ENCODE peak calls at places on chromosomes 16 and 17, in four cellular contexts. I, B, F and A are unnamed samples.

GRCh38 chr17:31425646-31426045 is 34.2 kb downstream of the RAB11FIP4 start:
- DNase-seq in I (no peak), B (peak), F (no peak), A (peak)

GRCh38 chr17:53150101-53150698 is 672.5 kb upstream of the KIF2B start:
- DNase-seq in I (no peak), B (peak), F (no peak), A (peak)

GRCh38 chr17:19750835-19751234 is 2.7 kb upstream of the ALDH3A1 start:
- DNase-seq in I (no peak), B (no peak), F (no peak), A (no peak)

GRCh38 chr16:5874899-5875298 is 777.3 kb upstream of the EEF2KMT start:
- DNase-seq in I (no peak), B (no peak), F (no peak), A (no peak)

GRCh38 chr17:32345953-32346600 is 3.9 kb upstream of the ZNF207 start:
- DNase-seq in I (no peak), B (no peak), F (no peak), A (no peak)

GRCh38 chr16:86314402-86315025 is 195.8 kb upstream of the FOXF1 start:
- DNase-seq in I (no peak), B (no peak), F (no peak), A (no peak)

GRCh38 chr16:23803591-23804123 is 32.1 kb upstream of the PRKCB start:
- DNase-seq in I (peak), B (peak), F (peak), A (peak)

GRCh38 chr16:81451753-81452680 is 7.4 kb downstream of the CMIP start:
- DNase-seq in I (no peak), B (no peak), F (no peak), A (peak)

GRCh38 chr17:57704448-57704847 is 40.7 kb downstream of the CCDC182 start:
- DNase-seq in I (no peak), B (no peak), F (no peak), A (no peak)

GRCh38 chr16:66444049-66444481 is 17.0 kb downstream of the BEAN1 start:
- DNase-seq in I (no peak), B (no peak), F (no peak), A (peak)

GRCh38 chr17:28878158-28878910 is 19.2 kb downstream of the FLOT2 start:
- DNase-seq in I (no peak), B (no peak), F (no peak), A (no peak)

GRCh38 chr17:1160591-1161041 is 19.2 kb downstream of the ABR start:
- DNase-seq in I (peak), B (no peak), F (no peak), A (no peak)

GRCh38 chr17:309361-309888 is 43.2 kb downstream of the RPH3AL start:
- DNase-seq in I (peak), B (peak), F (peak), A (peak)

GRCh38 chr17:82023447-82024241 is 539 bp downstream of the LRRC45 start:
- DNase-seq in I (peak), B (peak), F (no peak), A (no peak)

GRCh38 chr16:89564476-89565255 is 4.2 kb downstream of the RPL13 start:
- DNase-seq in I (peak), B (no peak), F (no peak), A (peak)

GRCh38 chr16:787978-788398 is at the start of gene RPUSD1:
- DNase-seq in I (peak), B (no peak), F (no peak), A (no peak)

GRCh38 chr16:1437606-1438005 is 6.7 kb downstream of the PERCC1 start:
- DNase-seq in I (no peak), B (peak), F (no peak), A (no peak)

GRCh38 chr17:9334536-9335446 is 240.8 kb downstream of the STX8 start:
- DNase-seq in I (no peak), B (no peak), F (no peak), A (no peak)

GRCh38 chr16:275041-275621 is 613 bp downstream of the RGS11 start:
- DNase-seq in I (peak), B (peak), F (no peak), A (no peak)

GRCh38 chr16:18809165-18809564 is 7.8 kb upstream of the ARL6IP1 start:
- DNase-seq in I (no peak), B (no peak), F (no peak), A (no peak)

GRCh38 chr16:24713379-24713778 is 16.1 kb upstream of the TNRC6A start:
- DNase-seq in I (no peak), B (no peak), F (no peak), A (no peak)

GRCh38 chr17:37368577-37368976 is 7.2 kb upstream of the C17orf78 start:
- DNase-seq in I (no peak), B (no peak), F (no peak), A (no peak)

GRCh38 chr17:60277258-60277657 is 114.7 kb downstream of the USP32 start:
- DNase-seq in I (no peak), B (no peak), F (no peak), A (no peak)

GRCh38 chr16:58862334-58863024 is 128.4 kb upstream of the GOT2 start:
- DNase-seq in I (no peak), B (no peak), F (no peak), A (no peak)

GRCh38 chr17:29825604-29826003 is 104.4 kb downstream of the SSH2 start:
- DNase-seq in I (no peak), B (no peak), F (no peak), A (peak)

GRCh38 chr17:63433746-63434591 is 12.1 kb downstream of the CYB561 start:
- DNase-seq in I (no peak), B (peak), F (no peak), A (no peak)

GRCh38 chr16:4309833-4310266 is 6.0 kb upstream of the GLIS2 start:
- DNase-seq in I (peak), B (no peak), F (no peak), A (peak)

GRCh38 chr17:46769531-46770438 is 48.7 kb downstream of the WNT3 start:
- DNase-seq in I (no peak), B (peak), F (no peak), A (no peak)

GRCh38 chr17:40341808-40342574 is 22.5 kb downstream of the GJD3 start:
- DNase-seq in I (peak), B (peak), F (peak), A (peak)

GRCh38 chr17:82956146-82956725 is 116.4 kb upstream of the ZNF750 start:
- DNase-seq in I (peak), B (no peak), F (no peak), A (no peak)

GRCh38 chr17:44911133-44912001 is 3.9 kb downstream of the GFAP start:
- DNase-seq in I (peak), B (peak), F (peak), A (peak)

GRCh38 chr16:60686824-60687223 is 1349.4 kb downstream of the CDH8 start:
- DNase-seq in I (no peak), B (no peak), F (no peak), A (no peak)

GRCh38 chr16:79098897-79099296 is 501.6 kb downstream of the MAF start:
- DNase-seq in I (no peak), B (no peak), F (no peak), A (no peak)

GRCh38 chr17:27216836-27217235 is 77.1 kb upstream of the WSB1 start:
- DNase-seq in I (no peak), B (no peak), F (no peak), A (no peak)

GRCh38 chr17:48619821-48620496 is 4.9 kb upstream of the HOXB8 start:
- DNase-seq in I (no peak), B (no peak), F (no peak), A (no peak)

GRCh38 chr17:61813211-61813610 is 50.1 kb downstream of the BRIP1 start:
- DNase-seq in I (no peak), B (no peak), F (no peak), A (no peak)
- TF ChIP-seq FOXJ3 in I (no peak), B (no peak), F (no peak), A (no peak)

DNA sequence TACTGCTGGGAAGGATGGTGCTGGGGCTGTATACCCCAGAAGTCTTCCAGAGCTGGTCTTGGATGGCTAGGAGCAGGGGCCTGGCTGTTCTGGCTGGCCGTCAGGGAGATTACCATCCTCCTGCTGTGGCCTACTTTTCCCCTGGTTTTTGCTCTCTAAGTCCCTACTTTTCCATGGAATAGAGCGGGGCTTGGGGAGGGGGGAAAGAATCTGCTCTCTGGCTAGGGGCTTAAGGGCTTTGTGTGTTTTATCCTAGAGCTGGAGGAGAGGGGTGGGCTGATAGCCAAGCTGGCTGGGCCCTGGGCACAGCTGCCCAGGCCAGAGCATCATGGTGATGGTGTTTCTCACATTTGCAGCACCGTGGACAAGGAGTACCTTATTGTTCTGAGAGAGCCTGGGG is 3.6 kb downstream of the NRN1L start:
- DNase-seq in I (no peak), B (no peak), F (no peak), A (no peak)
- TF ChIP-seq FOXJ3 in I (no peak), B (no peak), F (no peak), A (no peak)

GRCh38 chr16:27729516-27730304 is 179.8 kb downstream of the KATNIP start:
- DNase-seq in I (no peak), B (no peak), F (no peak), A (no peak)
- TF ChIP-seq FOXJ3 in I (no peak), B (no peak), F (no peak), A (no peak)

DNA sequence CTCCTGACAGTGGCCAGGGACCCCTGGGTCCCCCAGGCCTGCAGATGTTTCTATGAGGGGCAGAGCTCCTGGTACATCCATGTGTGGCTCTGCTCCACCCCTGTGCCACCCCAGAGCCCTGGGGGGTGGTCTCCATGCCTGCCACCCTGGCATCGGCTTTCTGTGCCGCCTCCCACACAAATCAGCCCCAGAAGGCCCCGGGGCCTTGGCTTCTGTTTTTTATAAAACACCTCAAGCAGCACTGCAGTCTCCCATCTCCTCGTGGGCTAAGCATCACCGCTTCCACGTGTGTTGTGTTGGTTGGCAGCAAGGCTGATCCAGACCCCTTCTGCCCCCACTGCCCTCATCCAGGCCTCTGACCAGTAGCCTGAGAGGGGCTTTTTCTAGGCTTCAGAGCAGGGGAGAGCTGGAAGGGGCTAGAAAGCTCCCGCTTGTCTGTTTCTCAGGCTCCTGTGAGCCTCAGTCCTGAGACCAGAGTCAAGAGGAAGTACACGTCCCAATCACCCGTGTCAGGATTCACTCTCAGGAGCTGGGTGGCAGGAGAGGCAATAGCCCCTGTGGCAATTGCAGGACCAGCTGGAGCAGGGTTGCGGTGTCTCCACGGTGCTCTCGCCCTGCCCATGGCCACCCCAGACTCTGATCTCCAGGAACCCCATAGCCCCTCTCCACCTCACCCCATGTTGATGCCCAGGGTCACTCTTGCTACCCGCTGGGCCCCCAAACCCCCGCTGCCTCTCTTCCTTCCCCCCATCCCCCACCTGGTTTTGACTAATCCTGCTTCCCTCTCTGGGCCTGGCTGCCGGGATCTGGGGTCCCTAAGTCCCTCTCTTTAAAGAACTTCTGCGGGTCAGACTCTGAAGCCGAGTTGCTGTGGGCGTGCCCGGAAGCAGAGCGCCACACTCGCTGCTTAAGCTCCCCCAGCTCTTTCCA is 25.1 kb downstream of the C1QTNF1 start:
- DNase-seq in I (no peak), B (no peak), F (no peak), A (no peak)
- TF ChIP-seq FOXJ3 in I (no peak), B (no peak), F (no peak), A (no peak)

DNA sequence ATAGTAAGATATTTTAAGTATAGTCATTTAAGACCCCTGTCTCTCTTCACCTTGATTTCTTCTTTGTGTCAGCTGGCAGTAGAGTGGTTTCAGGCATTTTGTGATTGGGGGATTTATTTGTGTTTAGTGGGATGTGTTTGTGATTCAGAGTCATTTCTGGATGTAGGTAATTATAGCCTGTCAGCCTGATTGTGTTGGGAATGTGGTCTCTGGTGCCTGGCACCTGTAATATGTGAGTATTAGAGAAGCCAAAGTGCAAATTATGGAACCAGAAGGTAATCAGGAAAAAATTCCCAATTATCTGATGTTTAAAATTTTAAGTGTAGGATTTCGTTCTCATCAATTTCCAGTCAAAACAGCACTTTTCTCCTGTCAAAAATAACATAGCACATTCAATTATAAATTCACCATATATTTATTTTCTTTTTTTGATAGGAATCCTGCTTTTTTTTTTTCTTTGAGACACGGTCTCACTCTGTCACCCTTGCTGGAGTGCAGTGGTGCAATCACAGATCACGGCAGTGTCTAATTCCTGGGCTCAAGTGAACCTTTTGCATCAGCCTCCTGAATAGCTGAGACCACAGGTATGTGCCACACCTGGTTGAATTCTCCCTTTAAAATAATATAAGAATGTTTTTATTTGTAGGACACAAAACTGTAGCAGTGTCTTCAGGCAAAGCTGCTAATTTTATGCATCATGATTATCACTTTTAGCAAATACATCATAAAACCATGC is 42.7 kb downstream of the ATF7IP2 start:
- DNase-seq in I (no peak), B (no peak), F (no peak), A (no peak)
- TF ChIP-seq FOXJ3 in I (no peak), B (no peak), F (no peak), A (no peak)

DNA sequence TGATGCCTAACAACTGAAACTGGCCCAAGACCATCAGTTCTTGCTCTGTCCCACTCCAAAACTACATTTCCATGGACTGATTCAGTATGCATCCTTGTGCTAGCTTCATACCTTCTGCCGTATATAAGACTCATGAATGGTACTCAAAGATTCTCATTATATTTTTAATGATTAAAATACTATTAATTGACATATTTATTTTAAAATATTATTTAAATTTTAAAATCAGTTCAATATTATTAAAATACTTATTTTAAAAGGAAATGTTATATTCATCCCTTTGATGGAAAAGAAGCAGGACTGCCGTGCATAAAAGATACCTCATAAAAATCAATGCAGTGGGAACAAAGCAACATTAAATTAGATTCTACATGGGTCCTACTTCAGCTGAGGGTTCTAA is 153.4 kb downstream of the AXIN2 start:
- DNase-seq in I (no peak), B (no peak), F (no peak), A (no peak)
- TF ChIP-seq FOXJ3 in I (no peak), B (no peak), F (no peak), A (no peak)

DNA sequence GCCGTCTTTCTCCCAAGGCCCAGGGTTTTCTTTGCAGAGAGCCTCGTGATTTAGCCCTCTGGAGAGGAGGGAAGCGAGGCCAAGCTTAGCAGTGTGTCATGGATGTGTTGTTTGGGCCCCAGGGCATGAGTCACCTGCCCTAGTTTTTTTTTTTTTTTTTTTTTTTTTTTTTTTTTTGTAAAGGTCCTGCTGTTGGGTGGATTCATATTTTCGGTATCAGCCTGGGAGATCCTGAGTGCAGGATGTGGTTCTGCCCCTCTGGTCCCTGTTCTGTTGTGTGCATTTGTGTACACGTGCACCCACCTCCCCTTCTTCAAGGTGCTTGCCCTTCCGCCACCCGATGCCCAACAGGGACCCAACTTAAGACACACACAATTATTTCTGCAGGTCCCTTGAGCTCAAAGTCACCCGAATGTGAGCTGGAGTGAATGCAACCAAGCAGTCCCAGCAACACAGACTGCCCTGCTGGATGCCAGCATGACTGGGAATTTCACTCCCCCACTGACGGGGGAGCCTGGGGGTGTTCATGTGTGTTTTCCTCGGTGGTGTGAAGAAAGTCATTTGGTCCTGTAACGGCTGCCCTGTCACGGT is 265.8 kb upstream of the TNRC6C start:
- DNase-seq in I (no peak), B (no peak), F (no peak), A (no peak)
- TF ChIP-seq FOXJ3 in I (no peak), B (no peak), F (no peak), A (no peak)

GRCh38 chr17:74011963-74012362 is 191.5 kb upstream of the RPL38 start:
- DNase-seq in I (no peak), B (peak), F (no peak), A (no peak)

GRCh38 chr17:74016504-74016903 is 187.0 kb upstream of the RPL38 start:
- DNase-seq in I (no peak), B (no peak), F (no peak), A (no peak)

GRCh38 chr17:74015316-74015715 is 188.2 kb upstream of the RPL38 start:
- DNase-seq in I (no peak), B (no peak), F (no peak), A (no peak)

GRCh38 chr17:74010903-74011302 is 192.6 kb upstream of the RPL38 start:
- DNase-seq in I (no peak), B (no peak), F (no peak), A (no peak)

DNA sequence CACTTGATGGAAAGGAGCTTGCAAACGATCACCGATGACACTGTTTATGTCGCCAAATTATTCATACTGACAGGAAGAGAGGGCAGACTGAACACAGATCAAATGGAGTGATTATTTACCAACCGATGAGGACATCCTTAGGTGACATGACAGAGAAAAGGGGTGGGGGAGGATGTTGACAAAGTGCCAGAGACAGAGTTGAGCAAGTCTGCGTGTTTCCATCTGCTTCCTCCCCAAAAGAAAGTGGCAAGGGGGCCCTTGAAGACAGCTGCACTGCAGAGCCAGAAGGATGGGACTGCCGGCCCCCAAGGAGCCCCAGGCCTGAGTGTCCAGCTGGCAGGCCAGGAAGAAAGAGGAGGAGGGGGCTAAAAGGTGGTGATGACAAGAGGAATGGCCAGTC is 191.0 kb upstream of the RPL38 start:
- DNase-seq in I (no peak), B (no peak), F (no peak), A (peak)
- TF ChIP-seq FOXJ3 in I (no peak), B (no peak), F (no peak), A (no peak)

GRCh38 chr17:78724544-78724943 is 57.5 kb downstream of the CYTH1 start:
- DNase-seq in I (no peak), B (peak), F (no peak), A (no peak)

GRCh38 chr17:78723957-78724356 is 58.1 kb downstream of the CYTH1 start:
- DNase-seq in I (no peak), B (no peak), F (no peak), A (no peak)

GRCh38 chr17:78722101-78722761 is 59.8 kb downstream of the CYTH1 start:
- DNase-seq in I (no peak), B (peak), F (no peak), A (no peak)

GRCh38 chr17:78724999-78725398 is 57.1 kb downstream of the CYTH1 start:
- DNase-seq in I (no peak), B (no peak), F (no peak), A (no peak)

GRCh38 chr17:78723001-78723796 is 58.9 kb downstream of the CYTH1 start:
- DNase-seq in I (peak), B (peak), F (no peak), A (no peak)
- TF ChIP-seq FOXJ3 in I (no peak), B (no peak), F (no peak), A (no peak)